ENCODE peak calls at places on chromosomes 3 and 15, in nine cellular contexts. J is AG09309, Y is lung, A is ovary, T is lower leg skin, F is tibial artery, O is BE2C, Z is upper lobe of right lung, L is BJ. S is an unnamed sample.

GRCh38 chr3:184808021-184808420 is 3.9 kb upstream of the VPS8 start:
- DNase-seq in J (no peak), Y (no peak), A (no peak), T (no peak), F (no peak), O (peak), Z (no peak), L (no peak), S (no peak)

GRCh38 chr15:60477164-60477563 is 1.8 kb downstream of the ICE2 start:
- DNase-seq in J (no peak), Y (no peak), A (no peak), T (no peak), F (no peak), O (no peak), Z (no peak), L (no peak), S (no peak)

GRCh38 chr3:139764069-139764905 is 86.5 kb upstream of the NMNAT3 start:
- DNase-seq in J (no peak), Y (no peak), A (no peak), T (no peak), F (no peak), O (no peak), Z (no peak), L (no peak), S (no peak)

GRCh38 chr15:75732809-75733451 is 20.3 kb upstream of the CSPG4 start:
- DNase-seq in J (no peak), Y (peak), A (peak), T (peak), F (peak), O (peak), Z (peak), L (no peak), S (peak)

GRCh38 chr15:47754312-47754711 is 37.0 kb downstream of the SEMA6D start:
- DNase-seq in J (no peak), Y (no peak), A (no peak), T (no peak), F (no peak), O (no peak), Z (no peak), L (no peak), S (no peak)

GRCh38 chr3:33044676-33045075 is 52.3 kb downstream of the GLB1 start:
- DNase-seq in J (no peak), Y (no peak), A (no peak), T (no peak), F (no peak), O (no peak), Z (no peak), L (no peak), S (no peak)

GRCh38 chr15:80265021-80265420 is 13.0 kb upstream of the CTXND1 start:
- DNase-seq in J (no peak), Y (no peak), A (no peak), T (peak), F (peak), O (no peak), Z (no peak), L (no peak), S (no peak)

GRCh38 chr3:50610992-50611463 is 546 bp downstream of the CISH start:
- DNase-seq in J (no peak), Y (no peak), A (no peak), T (no peak), F (no peak), O (no peak), Z (no peak), L (no peak), S (no peak)

GRCh38 chr3:59816312-59816711 is 766.5 kb upstream of the CFAP20DC start:
- DNase-seq in J (no peak), Y (no peak), A (no peak), T (no peak), F (no peak), O (no peak), Z (no peak), L (no peak), S (no peak)

GRCh38 chr3:141681390-141681780 is 56.7 kb upstream of the RNF7 start:
- DNase-seq in J (no peak), Y (no peak), A (no peak), T (peak), F (no peak), O (no peak), Z (no peak), L (no peak), S (no peak)

GRCh38 chr3:114213669-114214541 is 23.5 kb downstream of the ZNF80 start:
- DNase-seq in J (peak), Y (no peak), A (no peak), T (no peak), F (no peak), O (peak), Z (no peak), L (peak), S (peak)

GRCh38 chr3:71581451-71581980 is 2.0 kb downstream of the FOXP1 start:
- DNase-seq in J (no peak), Y (peak), A (peak), T (peak), F (peak), O (peak), Z (peak), L (no peak), S (no peak)

GRCh38 chr15:62833671-62834070 is 208.9 kb upstream of the TPM1 start:
- DNase-seq in J (no peak), Y (no peak), A (no peak), T (no peak), F (no peak), O (no peak), Z (no peak), L (no peak), S (no peak)

GRCh38 chr3:72932416-72932815 is 44.6 kb downstream of the GXYLT2 start:
- DNase-seq in J (no peak), Y (no peak), A (no peak), T (no peak), F (no peak), O (no peak), Z (no peak), L (no peak), S (no peak)

GRCh38 chr3:156787015-156787414 is 39.1 kb upstream of the LEKR1 start:
- DNase-seq in J (no peak), Y (no peak), A (no peak), T (no peak), F (no peak), O (no peak), Z (no peak), L (no peak), S (no peak)

GRCh38 chr3:44963571-44964325 is 12.2 kb downstream of the ZDHHC3 start:
- DNase-seq in J (no peak), Y (no peak), A (no peak), T (no peak), F (no peak), O (no peak), Z (no peak), L (no peak), S (no peak)

GRCh38 chr3:50571486-50571885 is 2.2 kb downstream of the HEMK1 start:
- DNase-seq in J (no peak), Y (no peak), A (no peak), T (no peak), F (no peak), O (no peak), Z (no peak), L (no peak), S (no peak)

GRCh38 chr3:161263057-161263456 is 41.9 kb downstream of the NMD3 start:
- DNase-seq in J (peak), Y (no peak), A (no peak), T (no peak), F (no peak), O (no peak), Z (no peak), L (peak), S (no peak)

GRCh38 chr3:65935724-65936123 is 103.0 kb downstream of the MAGI1 start:
- DNase-seq in J (no peak), Y (no peak), A (no peak), T (no peak), F (no peak), O (no peak), Z (no peak), L (no peak), S (no peak)

GRCh38 chr3:123283657-123284398 is 82.1 kb downstream of the SEC22A start:
- DNase-seq in J (no peak), Y (no peak), A (no peak), T (peak), F (no peak), O (no peak), Z (no peak), L (no peak), S (no peak)

GRCh38 chr15:29822100-29822684 is at the start of gene TJP1:
- DNase-seq in J (no peak), Y (peak), A (peak), T (peak), F (peak), O (peak), Z (peak), L (no peak), S (no peak)

GRCh38 chr15:87155771-87156170 is 1076.1 kb downstream of the AGBL1 start:
- DNase-seq in J (no peak), Y (no peak), A (no peak), T (no peak), F (no peak), O (no peak), Z (no peak), L (no peak), S (no peak)
- TF ChIP-seq CTCF in J (no peak), Y (no peak), A (no peak), T (no peak), F (no peak), O (no peak), Z (no peak), L (no peak), S (no peak)

DNA sequence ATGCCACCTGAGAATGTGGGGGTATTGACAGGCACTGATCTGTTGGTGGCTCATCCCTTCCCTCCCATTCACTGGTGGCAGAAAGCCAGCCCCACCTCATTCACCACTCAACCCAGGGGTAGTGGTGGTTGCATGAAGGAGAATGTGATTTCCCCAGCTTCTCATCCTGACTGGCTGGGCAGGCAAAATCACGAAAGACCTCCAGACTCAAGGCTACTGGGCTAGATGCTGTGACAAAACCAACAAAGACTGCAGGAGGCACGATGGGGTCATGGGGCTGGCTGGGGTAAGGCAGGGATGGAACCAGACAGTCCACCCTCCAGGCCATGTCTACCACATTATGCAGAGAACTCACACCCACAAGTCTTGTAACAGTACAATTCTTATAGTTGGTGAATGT is 33.9 kb downstream of the FSTL1 start:
- DNase-seq in J (no peak), Y (no peak), A (no peak), T (peak), F (no peak), O (peak), Z (no peak), L (no peak), S (no peak)
- H3K4me3 ChIP-seq in J (no peak), Y (no peak), A (no peak), T (no peak), F (no peak), O (peak), Z (no peak), L (no peak), S (no peak)

GRCh38 chr3:38542401-38543298 is 46.5 kb downstream of the EXOG start:
- DNase-seq in J (no peak), Y (no peak), A (no peak), T (peak), F (no peak), O (peak), Z (no peak), L (no peak), S (no peak)
- TF ChIP-seq CTCF in J (no peak), Y (no peak), A (no peak), T (no peak), F (no peak), O (no peak), Z (no peak), L (no peak), S (no peak)

DNA sequence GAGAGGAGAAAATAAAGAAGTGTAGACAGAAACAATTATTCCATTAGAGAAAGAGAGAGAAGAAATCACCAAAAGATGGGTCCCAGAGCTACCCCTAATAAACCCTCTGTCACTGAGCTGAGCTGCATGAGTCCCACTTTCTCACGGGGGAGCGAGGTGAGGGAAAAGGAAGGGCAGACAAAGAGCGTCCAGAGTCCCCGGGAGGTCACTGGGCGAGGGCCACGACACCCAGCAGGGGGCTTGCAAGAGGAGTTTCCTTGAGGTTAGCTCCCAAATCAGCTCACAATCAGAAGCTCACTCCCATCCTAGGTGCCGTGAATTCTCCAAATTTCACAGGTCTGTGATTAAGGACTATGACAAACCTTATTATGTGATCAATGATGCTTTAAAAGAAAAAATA is 62.3 kb downstream of the XXYLT1 start:
- DNase-seq in J (no peak), Y (peak), A (no peak), T (peak), F (no peak), O (no peak), Z (peak), L (no peak), S (no peak)
- H3K4me3 ChIP-seq in J (no peak), Y (no peak), A (no peak), T (no peak), F (no peak), O (no peak), Z (no peak), L (no peak), S (no peak)

GRCh38 chr3:7074217-7074616 is 213.3 kb downstream of the GRM7 start:
- DNase-seq in J (no peak), Y (no peak), A (no peak), T (no peak), F (no peak), O (no peak), Z (no peak), L (no peak), S (no peak)

GRCh38 chr3:7070461-7070860 is 209.5 kb downstream of the GRM7 start:
- DNase-seq in J (no peak), Y (no peak), A (no peak), T (no peak), F (no peak), O (no peak), Z (no peak), L (no peak), S (no peak)

GRCh38 chr3:7075120-7075519 is 214.2 kb downstream of the GRM7 start:
- DNase-seq in J (no peak), Y (no peak), A (no peak), T (no peak), F (no peak), O (no peak), Z (no peak), L (no peak), S (no peak)

DNA sequence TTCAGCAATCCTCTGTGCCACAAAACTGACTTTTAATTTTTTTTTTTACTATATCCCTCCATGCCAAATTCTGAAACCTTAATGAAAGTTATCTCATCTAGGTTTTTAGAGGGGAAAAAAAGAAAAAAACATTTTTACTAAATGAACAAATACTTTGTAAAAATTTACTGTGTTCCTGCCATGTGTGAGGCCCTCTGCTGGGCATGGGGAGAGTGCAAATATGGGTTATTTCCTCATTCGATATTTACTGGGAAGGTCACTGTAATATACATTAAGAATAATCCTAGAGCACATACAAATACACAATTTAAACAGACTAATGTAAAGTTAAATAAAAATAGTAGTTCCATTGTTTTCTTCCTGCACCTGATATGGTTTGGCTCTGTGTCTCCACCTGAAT is 215.0 kb downstream of the GRM7 start:
- DNase-seq in J (no peak), Y (no peak), A (no peak), T (no peak), F (no peak), O (no peak), Z (no peak), L (no peak), S (no peak)
- TF ChIP-seq CTCF in J (no peak), Y (no peak), A (no peak), T (no peak), F (no peak), O (peak), Z (no peak), L (no peak), S (peak)

DNA sequence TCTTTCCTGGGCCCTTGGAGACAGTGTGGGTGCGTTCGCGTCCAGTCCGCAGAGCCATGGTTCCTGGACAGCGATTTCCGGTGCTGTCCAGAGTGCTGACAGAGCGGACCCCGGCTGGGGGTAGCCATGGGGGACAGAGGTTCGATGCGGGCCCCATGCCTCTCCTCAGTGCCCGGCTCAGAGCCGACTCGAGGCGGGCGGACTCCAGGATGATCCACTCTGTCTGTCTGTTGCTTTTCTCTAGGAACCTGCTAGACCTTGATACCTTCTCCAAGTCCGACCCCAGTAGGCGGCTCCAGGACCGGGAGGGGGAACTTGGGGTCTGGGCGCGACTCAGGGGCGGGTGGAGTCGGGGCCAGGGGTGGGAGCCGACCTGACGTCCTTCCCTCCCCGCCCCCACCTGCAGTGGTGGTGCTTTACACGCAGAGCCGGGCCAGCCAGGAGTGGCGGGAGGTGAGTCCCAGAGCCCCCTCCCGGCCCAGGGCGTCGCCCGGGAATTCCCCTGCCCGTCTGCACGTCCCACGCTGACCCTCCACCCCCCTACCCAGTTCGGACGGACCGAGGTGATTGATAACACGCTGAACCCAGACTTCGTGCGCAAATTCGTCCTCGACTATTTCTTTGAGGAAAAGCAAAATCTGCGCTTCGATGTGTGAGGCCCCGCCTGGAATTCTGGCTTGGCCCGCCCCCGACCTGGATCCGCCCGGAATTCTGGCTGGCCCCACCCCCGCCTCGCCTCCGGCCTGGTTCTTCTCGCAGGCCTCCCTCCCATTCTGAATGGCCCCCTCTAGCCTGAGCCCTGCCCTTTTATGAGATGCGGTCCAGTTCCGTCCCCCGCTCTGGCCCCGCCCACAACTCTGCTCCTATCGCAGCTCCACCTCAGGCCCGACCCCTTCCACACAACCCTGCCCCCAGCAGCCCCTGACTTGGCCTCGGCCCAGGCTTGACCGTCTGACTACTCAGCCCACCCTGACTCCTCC is 1.0 kb downstream of the CPNE9 start:
- DNase-seq in J (no peak), Y (peak), A (peak), T (no peak), F (no peak), O (peak), Z (peak), L (no peak), S (no peak)
- H3K4me3 ChIP-seq in J (peak), Y (peak), A (no peak), T (peak), F (peak), O (peak), Z (peak), L (peak), S (peak)

GRCh38 chr3:177553586-177553985 is 356.3 kb upstream of the TBL1XR1 start:
- DNase-seq in J (no peak), Y (no peak), A (no peak), T (no peak), F (peak), O (no peak), Z (no peak), L (no peak), S (no peak)

GRCh38 chr3:177553012-177553411 is 355.7 kb upstream of the TBL1XR1 start:
- DNase-seq in J (no peak), Y (no peak), A (no peak), T (no peak), F (no peak), O (no peak), Z (no peak), L (no peak), S (no peak)

GRCh38 chr3:177552051-177552450 is 354.8 kb upstream of the TBL1XR1 start:
- DNase-seq in J (no peak), Y (no peak), A (no peak), T (no peak), F (no peak), O (no peak), Z (no peak), L (no peak), S (no peak)

GRCh38 chr3:177550667-177551066 is 353.4 kb upstream of the TBL1XR1 start:
- DNase-seq in J (no peak), Y (no peak), A (no peak), T (no peak), F (no peak), O (no peak), Z (no peak), L (no peak), S (no peak)

GRCh38 chr3:177551431-177551836 is 354.2 kb upstream of the TBL1XR1 start:
- DNase-seq in J (no peak), Y (no peak), A (no peak), T (no peak), F (no peak), O (no peak), Z (no peak), L (no peak), S (no peak)
- TF ChIP-seq CTCF in J (no peak), Y (no peak), A (no peak), T (no peak), F (no peak), O (no peak), Z (no peak), L (no peak), S (no peak)

DNA sequence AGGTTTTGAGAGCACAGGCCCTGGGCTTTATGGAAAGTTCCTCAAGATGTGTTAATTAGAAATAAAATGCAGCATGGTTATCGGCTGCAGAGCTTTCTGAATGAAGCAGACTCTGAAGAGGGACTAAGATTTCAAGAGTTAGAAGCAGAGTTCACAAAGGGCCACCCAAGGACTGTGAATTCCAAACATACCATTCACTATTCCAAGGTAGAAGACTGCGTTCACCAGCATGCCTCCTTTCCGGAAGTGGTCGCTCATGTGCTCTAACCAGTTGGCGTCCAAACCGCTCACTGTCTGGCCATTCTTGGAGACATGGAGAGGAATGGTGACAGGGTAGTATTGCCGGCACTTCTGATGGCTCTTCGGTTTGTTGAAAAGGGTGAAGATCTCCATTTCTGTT is 104.9 kb downstream of the OXNAD1 start:
- DNase-seq in J (no peak), Y (no peak), A (no peak), T (no peak), F (no peak), O (no peak), Z (no peak), L (no peak), S (no peak)
- H3K4me3 ChIP-seq in J (no peak), Y (no peak), A (no peak), T (no peak), F (no peak), O (no peak), Z (no peak), L (no peak), S (no peak)

GRCh38 chr3:127520993-127521392 is 69.5 kb downstream of the TPRA1 start:
- DNase-seq in J (no peak), Y (no peak), A (no peak), T (no peak), F (no peak), O (no peak), Z (no peak), L (no peak), S (no peak)
- TF ChIP-seq CTCF in J (no peak), Y (no peak), A (no peak), T (no peak), F (no peak), O (no peak), Z (no peak), L (no peak), S (no peak)

GRCh38 chr15:92376109-92376508 is 17.6 kb upstream of the ST8SIA2 start:
- DNase-seq in J (no peak), Y (no peak), A (no peak), T (no peak), F (no peak), O (no peak), Z (no peak), L (no peak), S (no peak)
- H3K4me3 ChIP-seq in J (no peak), Y (no peak), A (no peak), T (no peak), F (no peak), O (no peak), Z (no peak), L (no peak), S (no peak)